ENCODE peak calls at places on chromosomes 5 and 9, in five cellular contexts. T is WTC11, W is HT1080, L is germinal center, X is GM06990. V is an unnamed sample.

GRCh38 chr5:174371600-174372094 is 326.1 kb downstream of the NSG2 start:
- DNase-seq in T (no peak), L (no peak), X (no peak), W (peak), V (no peak)

GRCh38 chr5:96601811-96602244 is 60.3 kb upstream of the CAST start:
- DNase-seq in X (peak), T (peak), W (peak), L (peak), V (no peak)

GRCh38 chr5:174338204-174339010 is 292.9 kb downstream of the NSG2 start:
- DNase-seq in X (no peak), T (no peak), L (no peak), W (no peak), V (peak)

GRCh38 chr9:75432386-75432785 is 344.1 kb downstream of the OSTF1 start:
- DNase-seq in X (no peak), L (no peak), W (no peak), T (no peak), V (no peak)

GRCh38 chr5:143111799-143112198 is 291.7 kb downstream of the NR3C1 start:
- DNase-seq in L (no peak), X (no peak), T (no peak), W (no peak), V (no peak)

GRCh38 chr9:112380771-112381181 is 868 bp downstream of the HSDL2 start:
- DNase-seq in W (no peak), T (no peak), L (peak), X (peak), V (no peak)

GRCh38 chr9:5869315-5870019 is 21.2 kb upstream of the MLANA start:
- DNase-seq in X (no peak), L (peak), W (peak), T (peak), V (no peak)

GRCh38 chr9:76269789-76270188 is 124.4 kb downstream of the RFK start:
- DNase-seq in L (no peak), W (peak), X (no peak), T (no peak), V (no peak)

GRCh38 chr9:133815781-133816180 is 77.6 kb upstream of the SARDH start:
- DNase-seq in T (no peak), W (no peak), L (no peak), X (no peak), V (no peak)

GRCh38 chr9:81191222-81191621 is 498.1 kb downstream of the TLE1 start:
- DNase-seq in X (no peak), L (no peak), T (no peak), W (peak), V (no peak)

GRCh38 chr5:58751222-58751621 is 168.3 kb downstream of the RAB3C start:
- DNase-seq in L (no peak), W (peak), X (no peak), T (no peak), V (no peak)

GRCh38 chr9:97046228-97046627 is 7.3 kb upstream of the CTSV start:
- DNase-seq in T (peak), W (peak), X (no peak), L (no peak), V (peak)

GRCh38 chr9:93300585-93301081 is 116.7 kb downstream of the WNK2 start:
- DNase-seq in T (peak), X (no peak), L (no peak), W (no peak), V (no peak)

GRCh38 chr9:35424356-35425352 is 65.3 kb upstream of the RUSC2 start:
- DNase-seq in W (no peak), X (no peak), L (no peak), T (no peak), V (no peak)

GRCh38 chr9:126376903-126377342 is 50.3 kb downstream of the MVB12B start:
- DNase-seq in W (no peak), X (no peak), T (no peak), L (no peak), V (no peak)

GRCh38 chr9:12723409-12724028 is 30.3 kb downstream of the TYRP1 start:
- DNase-seq in L (no peak), W (peak), T (no peak), X (no peak), V (no peak)

GRCh38 chr5:74212336-74212735 is 428.2 kb downstream of the ENC1 start:
- DNase-seq in T (peak), W (peak), X (no peak), L (no peak), V (no peak)

GRCh38 chr9:83691492-83691891 is 16.3 kb downstream of the UBQLN1 start:
- DNase-seq in X (no peak), T (no peak), L (no peak), W (no peak), V (no peak)

GRCh38 chr9:87158779-87159178 is 211.5 kb upstream of the GAS1 start:
- DNase-seq in T (no peak), W (no peak), L (no peak), X (no peak), V (no peak)

GRCh38 chr5:72510610-72511121 is 3.5 kb upstream of the ZNF366 start:
- DNase-seq in L (no peak), T (no peak), X (peak), W (peak), V (peak)

GRCh38 chr5:50794812-50795211 is 128.4 kb downstream of the PARP8 start:
- DNase-seq in T (no peak), L (no peak), W (no peak), X (no peak), V (no peak)